ENCODE peak calls at places on chromosomes 16 and 17, in four cellular contexts. One of them, this sample, is unnamed.

GRCh38 chr16:4383591-4384495 is 12.2 kb downstream of the VASN start:
- DNase-seq in ELR: no peak
- DNase-seq in C1 segment of cervical spinal cord: no peak
- DNase-seq in IMR-90: no peak
- DNase-seq in this sample: no peak

GRCh38 chr17:62899349-62899748 is 66.7 kb upstream of the TANC2 start:
- DNase-seq in ELR: no peak
- DNase-seq in C1 segment of cervical spinal cord: no peak
- DNase-seq in IMR-90: no peak
- DNase-seq in this sample: no peak

GRCh38 chr17:19958023-19958422 is 19.6 kb downstream of the AKAP10 start:
- DNase-seq in ELR: peak; percentile 97
- DNase-seq in C1 segment of cervical spinal cord: no peak
- DNase-seq in IMR-90: peak; percentile 96
- DNase-seq in this sample: peak; percentile 97

GRCh38 chr17:41697122-41697962 is 8.7 kb downstream of the EIF1 start:
- DNase-seq in ELR: peak; percentile 36
- DNase-seq in C1 segment of cervical spinal cord: peak; percentile 19
- DNase-seq in IMR-90: peak; percentile 64
- DNase-seq in this sample: peak; percentile 31

GRCh38 chr16:80693553-80693952 is 110.8 kb downstream of the CDYL2 start:
- DNase-seq in ELR: peak; percentile 5
- DNase-seq in C1 segment of cervical spinal cord: no peak
- DNase-seq in IMR-90: peak; percentile 1
- DNase-seq in this sample: no peak

GRCh38 chr17:48484256-48484655 is 46.6 kb downstream of the HOXB1 start:
- DNase-seq in ELR: peak; percentile 89
- DNase-seq in C1 segment of cervical spinal cord: no peak
- DNase-seq in IMR-90: peak; percentile 76
- DNase-seq in this sample: peak; percentile 82

GRCh38 chr17:50637829-50638571 is 3.3 kb downstream of the ABCC3 start:
- DNase-seq in ELR: no peak
- DNase-seq in C1 segment of cervical spinal cord: no peak
- DNase-seq in IMR-90: no peak
- DNase-seq in this sample: no peak

GRCh38 chr16:61834082-61834481 is 202.2 kb downstream of the CDH8 start:
- DNase-seq in ELR: no peak
- DNase-seq in C1 segment of cervical spinal cord: no peak
- DNase-seq in IMR-90: no peak
- DNase-seq in this sample: no peak

GRCh38 chr17:77329741-77330531 is 189.2 kb downstream of the SEC14L1 start:
- DNase-seq in ELR: no peak
- DNase-seq in C1 segment of cervical spinal cord: no peak
- DNase-seq in IMR-90: no peak
- DNase-seq in this sample: no peak

GRCh38 chr16:13305019-13305755 is 403.8 kb downstream of the SHISA9 start:
- DNase-seq in ELR: no peak
- DNase-seq in C1 segment of cervical spinal cord: no peak
- DNase-seq in IMR-90: no peak
- DNase-seq in this sample: no peak

GRCh38 chr16:14669776-14670175 is 24.3 kb downstream of the PLA2G10 start:
- DNase-seq in ELR: peak; percentile 7
- DNase-seq in C1 segment of cervical spinal cord: no peak
- DNase-seq in IMR-90: no peak
- DNase-seq in this sample: no peak

GRCh38 chr16:87860553-87861299 is 8.6 kb downstream of the SLC7A5 start:
- DNase-seq in ELR: peak; percentile 87
- DNase-seq in C1 segment of cervical spinal cord: no peak
- DNase-seq in IMR-90: peak; percentile 78
- DNase-seq in this sample: peak; percentile 88

GRCh38 chr16:89038221-89038721 is 55.4 kb upstream of the ACSF3 start:
- DNase-seq in ELR: no peak
- DNase-seq in C1 segment of cervical spinal cord: no peak
- DNase-seq in IMR-90: no peak
- DNase-seq in this sample: no peak

GRCh38 chr17:78793415-78793814 is 11.3 kb upstream of the CYTH1 start:
- DNase-seq in ELR: no peak
- DNase-seq in C1 segment of cervical spinal cord: no peak
- DNase-seq in IMR-90: no peak
- DNase-seq in this sample: no peak

GRCh38 chr17:21029032-21029431 is 13.8 kb downstream of the USP22 start:
- DNase-seq in ELR: peak; percentile 87
- DNase-seq in C1 segment of cervical spinal cord: no peak
- DNase-seq in IMR-90: peak; percentile 84
- DNase-seq in this sample: peak; percentile 63

GRCh38 chr17:31604936-31605335 is 213.5 kb downstream of the RAB11FIP4 start:
- DNase-seq in ELR: no peak
- DNase-seq in C1 segment of cervical spinal cord: no peak
- DNase-seq in IMR-90: no peak
- DNase-seq in this sample: no peak

GRCh38 chr17:76151896-76152454 is 10.9 kb upstream of the FOXJ1 start:
- DNase-seq in ELR: no peak
- DNase-seq in C1 segment of cervical spinal cord: no peak
- DNase-seq in IMR-90: no peak
- DNase-seq in this sample: no peak

GRCh38 chr16:87032554-87032953 is 284.6 kb downstream of the C16orf95 start:
- DNase-seq in ELR: no peak
- DNase-seq in C1 segment of cervical spinal cord: no peak
- DNase-seq in IMR-90: no peak
- DNase-seq in this sample: no peak

GRCh38 chr17:22703786-22704441 is 1011.6 kb downstream of the KCNJ18 start:
- DNase-seq in ELR: no peak
- DNase-seq in C1 segment of cervical spinal cord: no peak
- DNase-seq in IMR-90: no peak
- DNase-seq in this sample: no peak

GRCh38 chr16:67336646-67337045 is 10.0 kb downstream of the LRRC36 start:
- DNase-seq in ELR: peak; percentile 39
- DNase-seq in C1 segment of cervical spinal cord: no peak
- DNase-seq in IMR-90: no peak
- DNase-seq in this sample: peak; percentile 11

GRCh38 chr16:8537691-8538342 is 52.5 kb downstream of the TMEM114 start:
- DNase-seq in ELR: no peak
- DNase-seq in C1 segment of cervical spinal cord: no peak
- DNase-seq in IMR-90: no peak
- DNase-seq in this sample: no peak

GRCh38 chr16:20740007-20740883 is 1.4 kb downstream of the THUMPD1 start:
- DNase-seq in ELR: peak; percentile 23
- DNase-seq in C1 segment of cervical spinal cord: no peak
- DNase-seq in IMR-90: no peak
- DNase-seq in this sample: peak; percentile 9

GRCh38 chr16:9258423-9259051 is 167.1 kb downstream of the HAPSTR1 start:
- DNase-seq in ELR: peak; percentile 45
- DNase-seq in C1 segment of cervical spinal cord: peak; percentile 5
- DNase-seq in IMR-90: peak; percentile 1
- DNase-seq in this sample: peak; percentile 19

GRCh38 chr16:68188170-68188569 is 47.8 kb downstream of the ESRP2 start:
- DNase-seq in ELR: no peak
- DNase-seq in C1 segment of cervical spinal cord: no peak
- DNase-seq in IMR-90: no peak
- DNase-seq in this sample: no peak